ENCODE peak calls at places on chromosome 13, in four cellular contexts. G is thoracic aorta, U is astrocyte, C is Peyer's patch. R is an unnamed sample. For H3K36me3, the result is how much of the 10 kb centered on the place peaks cover.

GRCh38 chr13:57631607-57632275 is at the start of gene PCDH17:
- DNase-seq in G (no peak), U (peak), C (peak), R (no peak)

GRCh38 chr13:31521466-31521865 is 217.9 kb upstream of the RXFP2 start:
- DNase-seq in G (no peak), U (no peak), C (no peak), R (no peak)

GRCh38 chr13:30313307-30313706 is 6.0 kb upstream of the KATNAL1 start:
- DNase-seq in G (no peak), U (peak), C (no peak), R (no peak)

GRCh38 chr13:45718063-45718462 is 15.9 kb downstream of the CBY2 start:
- DNase-seq in G (no peak), U (peak), C (no peak), R (no peak)

GRCh38 chr13:35979378-35979911 is 151.7 kb downstream of the DCLK1 start:
- DNase-seq in G (peak), U (peak), C (no peak), R (no peak)

GRCh38 chr13:46386996-46387851 is at the start of gene RUBCNL:
- DNase-seq in G (no peak), U (no peak), C (peak), R (peak)

GRCh38 chr13:77532983-77533382 is 2.5 kb upstream of the SCEL start:
- DNase-seq in G (no peak), U (no peak), C (no peak), R (no peak)

GRCh38 chr13:40776232-40776631 is 5.2 kb upstream of the MRPS31 start:
- DNase-seq in G (no peak), U (no peak), C (no peak), R (no peak)

GRCh38 chr13:97141564-97142005 is 80.5 kb upstream of the MBNL2 start:
- DNase-seq in G (no peak), U (peak), C (peak), R (no peak)

GRCh38 chr13:22107549-22107948 is 436.7 kb downstream of the FGF9 start:
- DNase-seq in G (no peak), U (no peak), C (no peak), R (no peak)

GRCh38 chr13:91318886-91319285 is 28.6 kb upstream of the MIR17HG start:
- DNase-seq in G (no peak), U (no peak), C (no peak), R (no peak)

GRCh38 chr13:46071590-46072249 is 19.2 kb upstream of the ZC3H13 start:
- DNase-seq in G (no peak), U (no peak), C (no peak), R (peak)

GRCh38 chr13:109862627-109863026 is 76.2 kb upstream of the IRS2 start:
- DNase-seq in G (no peak), U (peak), C (no peak), R (no peak)

GRCh38 chr13:67410645-67411044 is 180.5 kb upstream of the PCDH9 start:
- DNase-seq in G (no peak), U (no peak), C (no peak), R (no peak)

GRCh38 chr13:30727491-30728350 is 7.6 kb upstream of the ALOX5AP start:
- DNase-seq in G (no peak), U (no peak), C (no peak), R (no peak)

GRCh38 chr13:111344471-111345191 is 24.2 kb downstream of the TEX29 start:
- DNase-seq in G (no peak), U (peak), C (no peak), R (no peak)

GRCh38 chr13:50766043-50766442 is 77.4 kb downstream of the DLEU7 start:
- DNase-seq in G (no peak), U (no peak), C (no peak), R (no peak)

GRCh38 chr13:106109391-106109791 is 426.1 kb downstream of the EFNB2 start:
- DNase-seq in G (no peak), U (peak), C (no peak), R (no peak)

GRCh38 chr13:49303533-49304252 is 56.0 kb downstream of the CDADC1 start:
- DNase-seq in G (no peak), U (no peak), C (no peak), R (no peak)

GRCh38 chr13:45925151-45925550 is 73.6 kb upstream of the SIAH3 start:
- DNase-seq in G (no peak), U (no peak), C (no peak), R (no peak)

GRCh38 chr13:76383671-76384461 is 502.3 kb downstream of the KCTD12 start:
- DNase-seq in G (no peak), U (peak), C (no peak), R (no peak)

GRCh38 chr13:43374621-43375020 is 351.2 kb downstream of the DNAJC15 start:
- DNase-seq in G (no peak), U (peak), C (no peak), R (no peak)

GRCh38 chr13:30572859-30573275 is 44.9 kb upstream of the USPL1 start:
- DNase-seq in G (no peak), U (peak), C (no peak), R (no peak)

GRCh38 chr13:113315992-113316391 is 19.0 kb downstream of the LAMP1 start:
- DNase-seq in G (no peak), U (no peak), C (no peak), R (no peak)

GRCh38 chr13:113318956-113319355 is 21.9 kb downstream of the LAMP1 start:
- DNase-seq in G (no peak), U (no peak), C (no peak), R (no peak)

GRCh38 chr13:113320226-113320875 is 23.3 kb downstream of the LAMP1 start:
- DNase-seq in G (no peak), U (no peak), C (no peak), R (no peak)

GRCh38 chr13:113319371-113319770 is 22.3 kb downstream of the LAMP1 start:
- DNase-seq in G (no peak), U (no peak), C (no peak), R (no peak)

GRCh38 chr13:113317031-113317430 is 20.0 kb downstream of the LAMP1 start:
- DNase-seq in G (no peak), U (no peak), C (no peak), R (no peak)
- H3K36me3 ChIP-seq in G (under half), U (under half), C (under half), R (under half)

DNA sequence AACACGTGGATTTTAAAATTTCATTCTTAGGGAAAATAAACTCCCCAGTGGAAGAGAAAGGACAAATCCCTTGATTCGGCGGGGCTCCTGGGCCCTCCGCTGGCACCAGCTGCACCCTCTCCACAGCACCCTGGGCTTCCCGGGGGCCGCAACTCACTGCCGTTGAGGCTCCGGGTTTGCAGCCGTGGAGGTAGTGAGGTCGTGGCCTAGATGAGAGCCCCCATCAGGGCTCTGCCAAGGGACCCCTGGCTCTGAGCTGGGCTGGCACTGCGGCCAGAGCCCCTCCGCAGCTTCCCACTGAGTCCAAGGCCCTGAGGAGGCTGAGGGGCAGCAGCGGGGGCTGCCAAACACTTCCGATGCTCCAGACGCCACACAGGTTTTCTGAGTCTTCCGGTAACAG is 133.7 kb upstream of the MCF2L start:
- DNase-seq in G (no peak), U (no peak), C (peak), R (no peak)
- H3K36me3 ChIP-seq in G (under half), U (under half), C (under half), R (under half)

GRCh38 chr13:20024706-20025105 is 66.2 kb downstream of the ZMYM2 start:
- DNase-seq in G (no peak), U (no peak), C (no peak), R (no peak)
- H3K36me3 ChIP-seq in G (under half), U (under half), C (under half), R (under half)

DNA sequence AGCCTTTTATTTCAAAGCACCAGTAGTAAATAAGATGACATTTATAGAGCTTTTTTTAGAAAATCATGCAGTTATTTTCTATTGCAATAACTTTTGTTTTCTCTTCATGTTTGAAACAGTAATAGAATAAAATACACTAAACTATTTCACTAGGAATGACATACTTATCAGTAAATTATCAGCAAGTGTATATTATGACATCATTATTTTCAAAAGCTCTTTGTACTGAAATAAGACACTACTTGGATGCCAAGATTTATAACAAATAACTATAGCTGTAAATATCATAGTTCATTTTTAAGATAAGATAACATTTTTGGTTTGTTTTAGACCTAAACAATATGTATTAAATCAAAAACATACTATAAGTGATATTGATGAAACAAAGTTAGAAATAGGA is 56.8 kb downstream of the STOML3 start:
- DNase-seq in G (no peak), U (no peak), C (no peak), R (no peak)
- H3K36me3 ChIP-seq in G (under half), U (under half), C (under half), R (under half)

DNA sequence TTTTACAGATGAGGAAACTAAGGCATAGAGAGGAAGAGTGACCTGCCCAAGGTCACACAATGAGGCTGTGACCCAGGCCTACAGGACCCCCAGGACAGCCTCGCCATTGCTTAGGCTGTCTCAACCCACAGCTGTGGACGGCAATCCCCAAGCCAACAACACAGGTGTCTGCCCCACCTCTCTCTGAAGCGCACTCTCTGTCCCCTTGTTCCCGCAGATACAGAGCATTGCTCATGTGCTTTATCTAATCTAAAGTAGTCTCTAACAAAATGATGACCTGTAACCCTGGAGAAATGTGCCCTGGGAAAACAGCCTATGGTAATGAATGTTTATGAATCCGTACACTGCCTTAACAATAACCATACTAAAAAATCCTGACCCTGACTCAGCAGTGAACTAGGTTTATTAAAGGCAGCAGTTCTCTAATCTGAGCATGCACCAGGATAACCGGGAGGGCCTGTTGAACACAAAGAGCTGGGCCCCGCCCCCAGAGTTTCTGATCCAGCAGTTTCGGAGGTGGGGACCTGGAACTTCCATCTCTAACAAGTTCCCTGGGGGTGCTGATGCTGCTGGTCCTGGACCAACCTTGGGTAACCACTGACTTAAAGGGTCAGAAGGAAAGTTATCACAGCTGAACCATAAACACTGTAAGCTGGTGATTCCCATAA is 50.7 kb upstream of the SLC15A1 start:
- DNase-seq in G (no peak), U (no peak), C (peak), R (no peak)
- H3K36me3 ChIP-seq in G (under half), U (under half), C (under half), R (under half)

R was measured in GM06990.